ENCODE peak calls at places on chromosomes 7 and 10, in five cellular contexts. Y is cardiac fibroblast, L is upper lobe of right lung, N is heart right ventricle, G is gastrocnemius medialis. V is an unnamed sample.

GRCh38 chr10:88107296-88107695 is 243.9 kb downstream of the PTEN start:
- DNase-seq in N (no peak), Y (no peak), G (no peak), L (no peak), V (no peak)

GRCh38 chr7:47379629-47380324 is 202.1 kb downstream of the TNS3 start:
- DNase-seq in N (peak; percentile 79), L (peak; percentile 85), G (peak; percentile 40), Y (peak; percentile 40), V (no peak)

GRCh38 chr7:29946428-29947186 is 43.0 kb downstream of the SCRN1 start:
- DNase-seq in Y (peak; percentile 41), N (peak; percentile 35), L (no peak), G (no peak), V (no peak)

GRCh38 chr7:29281782-29282541 is 87.4 kb downstream of the CHN2 start:
- DNase-seq in N (peak; percentile 52), Y (peak; percentile 60), L (no peak), G (peak; percentile 49), V (no peak)

GRCh38 chr7:3738964-3739363 is 437.9 kb downstream of the SDK1 start:
- DNase-seq in Y (no peak), N (no peak), G (no peak), L (no peak), V (no peak)

GRCh38 chr10:103584216-103585010 is 90.9 kb downstream of the NEURL1 start:
- DNase-seq in L (no peak), G (no peak), Y (no peak), N (peak; percentile 17), V (no peak)

GRCh38 chr7:95433952-95434351 is 876 bp downstream of the PON2 start:
- DNase-seq in G (no peak), L (no peak), Y (no peak), N (no peak), V (no peak)

GRCh38 chr7:116417593-116418345 is 81.8 kb upstream of the CAV2 start:
- DNase-seq in G (no peak), N (no peak), Y (no peak), L (no peak), V (no peak)

GRCh38 chr7:149195180-149196150 is at the start of gene ZNF282:
- DNase-seq in G (peak; percentile 87), L (peak; percentile 95), Y (peak; percentile 90), N (peak; percentile 90), V (peak; percentile 99)
- TF ChIP-seq CTCF in G (peak; percentile 71), L (peak; percentile 73), Y (peak; percentile 70), N (peak; percentile 87), V (peak; percentile 84)

GRCh38 chr10:118276727-118277126 is 65.4 kb downstream of the FAM204A start:
- DNase-seq in G (no peak), Y (no peak), L (no peak), N (no peak), V (no peak)
- TF ChIP-seq CTCF in G (no peak), Y (no peak), L (no peak), N (no peak), V (no peak)

GRCh38 chr10:18616337-18616736 is 35.0 kb downstream of the NSUN6 start:
- DNase-seq in G (no peak), L (no peak), Y (peak; percentile 22), N (no peak), V (no peak)
- TF ChIP-seq CTCF in G (no peak), L (no peak), Y (no peak), N (no peak), V (peak; percentile 14)

DNA sequence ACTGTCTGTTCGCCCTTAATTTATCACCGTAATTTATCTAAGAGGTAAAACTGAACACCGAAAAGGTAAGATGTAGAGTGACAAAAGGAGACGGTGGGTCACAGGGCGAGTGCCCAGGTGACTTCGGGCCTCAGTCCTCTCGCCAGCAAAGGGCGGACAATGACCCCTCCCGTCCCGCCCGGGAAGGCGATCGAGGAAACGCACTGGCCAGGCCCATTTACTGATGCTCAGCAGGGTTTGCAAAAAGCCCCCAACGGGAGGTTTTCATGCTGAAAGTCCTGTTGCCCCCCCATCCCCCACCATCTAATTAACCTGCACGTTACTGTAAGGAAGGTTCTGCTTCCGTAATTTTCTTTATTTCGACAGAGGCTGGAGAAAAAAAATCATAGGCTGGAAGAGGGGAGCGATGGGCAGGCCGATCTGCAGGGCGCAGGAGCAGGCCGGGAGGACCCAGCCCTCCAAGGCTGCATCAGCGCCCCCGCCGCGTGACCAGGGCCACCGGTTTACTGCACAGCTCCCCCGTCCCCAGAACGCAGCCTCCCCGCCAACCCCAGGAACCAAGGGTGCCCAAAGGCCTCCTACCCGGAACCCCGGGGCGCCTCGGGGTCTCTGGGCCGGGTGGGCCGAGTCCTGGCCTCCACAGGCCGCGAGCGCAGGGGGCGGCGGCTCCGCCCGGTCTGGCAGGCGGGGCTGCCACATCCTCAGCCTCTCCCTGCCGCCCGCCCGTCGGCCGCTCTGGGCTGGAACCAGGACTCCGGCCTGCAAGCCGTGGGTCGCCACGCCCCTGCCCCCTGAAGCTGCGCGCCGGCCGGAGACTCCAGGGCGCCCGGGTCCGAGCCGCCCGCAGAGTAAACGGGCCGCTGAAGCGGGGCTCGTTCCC is 637 bp downstream of the OAT start:
- DNase-seq in Y (peak; percentile 62), G (peak; percentile 49), L (peak; percentile 84), N (peak; percentile 60), V (peak; percentile 93)
- TF ChIP-seq CTCF in Y (no peak), G (no peak), L (no peak), N (peak; percentile 5), V (peak; percentile 60)

GRCh38 chr7:91266931-91267557 is 2.8 kb downstream of the FZD1 start:
- DNase-seq in N (no peak), G (no peak), L (no peak), Y (no peak), V (no peak)
- TF ChIP-seq CTCF in N (no peak), G (no peak), L (no peak), Y (no peak), V (no peak)

GRCh38 chr7:1459930-1460756 is 873 bp upstream of the MICALL2 start:
- DNase-seq in L (no peak), N (peak; percentile 40), G (peak; percentile 39), Y (no peak), V (no peak)
- TF ChIP-seq CTCF in L (no peak), N (no peak), G (no peak), Y (no peak), V (no peak)

DNA sequence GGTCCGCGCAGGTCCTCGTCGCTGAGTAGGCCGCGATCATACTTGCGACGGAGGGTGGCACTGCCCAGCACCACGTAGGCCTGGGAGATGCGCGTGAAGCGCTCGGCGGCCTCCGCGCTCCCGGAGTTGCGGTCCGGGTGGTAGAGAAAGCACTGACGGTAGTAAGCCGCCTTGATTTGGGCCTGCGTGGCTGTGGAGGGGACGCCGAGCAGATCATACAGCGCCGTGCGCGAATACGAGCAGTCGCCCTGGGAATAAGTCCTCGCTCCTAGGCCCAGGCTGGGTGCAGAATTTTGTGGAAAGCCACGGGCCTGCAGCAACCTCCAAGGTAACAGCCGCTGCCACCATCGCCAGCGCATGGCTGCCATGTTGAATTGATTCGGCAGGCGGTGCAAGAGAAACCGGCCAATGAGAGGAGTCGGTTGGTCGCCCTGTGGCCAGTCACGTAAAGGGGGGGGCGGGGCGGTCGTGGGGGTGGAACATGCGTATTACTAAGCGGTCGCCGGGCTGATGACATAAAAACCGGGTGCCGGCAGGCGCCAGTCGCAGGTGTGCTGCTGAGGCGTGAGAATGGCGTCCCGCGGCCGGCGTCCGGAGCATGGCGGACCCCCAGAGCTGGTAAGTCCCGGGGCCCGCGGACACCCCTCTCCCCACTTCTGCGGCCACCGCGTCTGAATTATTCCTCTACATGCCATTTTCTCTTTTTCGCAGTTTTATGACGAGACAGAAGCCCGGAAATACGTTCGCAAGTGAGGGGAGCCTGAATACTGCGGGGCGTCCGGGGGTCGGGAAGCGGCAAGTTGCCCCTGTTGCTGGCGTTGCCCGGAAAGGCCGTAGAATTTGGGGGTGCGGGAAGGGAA is at the start of the genes BUD23 and DNAJC30:
- DNase-seq in Y (peak; percentile 97), L (peak; percentile 99), G (peak; percentile 98), N (peak; percentile 98), V (no peak)
- TF ChIP-seq CTCF in Y (no peak), L (peak; percentile 10), G (no peak), N (no peak), V (peak; percentile 17)

DNA sequence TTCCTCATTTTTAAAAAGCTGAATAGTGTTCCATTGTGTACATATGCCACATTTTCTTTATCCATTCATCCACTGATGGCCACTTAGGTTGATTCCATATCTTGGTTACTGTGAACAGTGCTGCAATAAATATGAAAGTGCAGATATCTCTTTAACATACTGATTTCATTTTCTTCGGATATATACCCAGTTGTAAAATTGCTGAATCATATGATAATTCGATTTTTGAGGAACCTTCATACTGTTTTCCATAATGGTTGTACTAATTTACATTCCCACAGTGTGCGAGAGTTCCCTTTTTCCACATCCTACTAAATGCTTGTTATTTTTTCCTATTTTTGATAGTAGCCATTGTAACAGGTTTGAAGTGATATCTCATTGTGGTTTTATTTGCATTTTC is 263.2 kb downstream of the STK31 start:
- DNase-seq in L (no peak), N (no peak), G (no peak), Y (no peak), V (no peak)
- TF ChIP-seq CTCF in L (no peak), N (no peak), G (no peak), Y (no peak), V (no peak)

V was measured in chondrocyte.